ENCODE peak calls at places on chromosomes 11 and 22, in five cellular contexts. F is upper lobe of left lung, K is body of pancreas, B is heart left ventricle, T is GM12878. N is an unnamed sample. For H3K9me3, the result is how much of the 10 kb centered on the place peaks cover.

GRCh38 chr11:63882555-63883242 is 34.3 kb downstream of the RCOR2 start:
- ATAC-seq in F (peak), K (no peak), B (peak), T (peak), N (peak)

GRCh38 chr11:111137846-111138245 is 107.7 kb upstream of the POU2AF2 start:
- ATAC-seq in F (no peak), K (no peak), B (no peak), T (no peak), N (no peak)

GRCh38 chr11:63998558-63999348 is 12.5 kb downstream of the OTUB1 start:
- ATAC-seq in F (no peak), K (no peak), B (no peak), T (peak), N (no peak)

GRCh38 chr22:50627452-50627913 is 469 bp downstream of the ARSA start:
- ATAC-seq in F (peak), K (no peak), B (peak), T (peak), N (peak)

GRCh38 chr11:57727185-57727584 is 14.1 kb upstream of the SELENOH start:
- ATAC-seq in F (no peak), K (no peak), B (no peak), T (no peak), N (no peak)

GRCh38 chr22:39728236-39728860 is 157.8 kb downstream of the CACNA1I start:
- ATAC-seq in F (no peak), K (no peak), B (no peak), T (no peak), N (no peak)

GRCh38 chr11:111361874-111362273 is 17.2 kb downstream of the POU2AF1 start:
- ATAC-seq in F (no peak), K (no peak), B (no peak), T (no peak), N (no peak)

GRCh38 chr11:128339721-128340271 is 247.6 kb downstream of the ETS1 start:
- ATAC-seq in F (no peak), K (no peak), B (no peak), T (no peak), N (no peak)

GRCh38 chr11:61531033-61531432 is 22.5 kb downstream of the LRRC10B start:
- ATAC-seq in F (no peak), K (no peak), B (no peak), T (no peak), N (no peak)

GRCh38 chr11:108752297-108752751 is 87.5 kb downstream of the DDX10 start:
- ATAC-seq in F (no peak), K (no peak), B (no peak), T (peak), N (no peak)

GRCh38 chr11:111561801-111562325 is 21.3 kb downstream of the LAYN start:
- ATAC-seq in F (no peak), K (peak), B (no peak), T (no peak), N (no peak)

GRCh38 chr11:70582886-70583641 is 184.7 kb downstream of the CTTN start:
- ATAC-seq in F (no peak), K (no peak), B (no peak), T (no peak), N (no peak)

GRCh38 chr11:117217685-117218084 is 14.2 kb downstream of the PCSK7 start:
- ATAC-seq in F (no peak), K (no peak), B (no peak), T (no peak), N (no peak)

GRCh38 chr11:8056810-8057463 is 24.1 kb upstream of the TUB start:
- ATAC-seq in F (peak), K (peak), B (peak), T (no peak), N (peak)

GRCh38 chr22:36963302-36963701 is 49.9 kb downstream of the CSF2RB start:
- ATAC-seq in F (no peak), K (no peak), B (no peak), T (no peak), N (no peak)

GRCh38 chr11:13668102-13668956 is at the start of gene FAR1:
- ATAC-seq in F (peak), K (peak), B (peak), T (peak), N (peak)
- TF ChIP-seq CTCF in F (peak), K (peak), B (peak), T (peak), N (peak)

GRCh38 chr11:119334173-119334930 is at the start of gene RNF26:
- ATAC-seq in F (peak), K (peak), B (peak), T (peak), N (peak)
- TF ChIP-seq POLR2A in F (peak), K (peak), B (peak), T (peak), N (peak)

GRCh38 chr22:47421846-47422245 is 659.4 kb downstream of the TBC1D22A start:
- ATAC-seq in F (no peak), K (no peak), B (no peak), T (no peak), N (no peak)
- H3K9me3 ChIP-seq in F (under half), K (under half), B (under half), T (under half), N (under half)

GRCh38 chr11:18722293-18722637 is 3.7 kb downstream of the IGSF22 start:
- ATAC-seq in F (no peak), K (no peak), B (no peak), T (peak), N (no peak)
- TF ChIP-seq CTCF in F (no peak), K (no peak), B (no peak), T (no peak), N (no peak)

GRCh38 chr22:27726726-27727449 is 74.7 kb downstream of the MN1 start:
- ATAC-seq in F (peak), K (peak), B (peak), T (no peak), N (peak)
- TF ChIP-seq POLR2A in F (no peak), K (no peak), B (no peak), T (no peak), N (no peak)

GRCh38 chr11:58745705-58746364 is 14.1 kb upstream of the GLYAT start:
- ATAC-seq in F (no peak), K (no peak), B (no peak), T (no peak), N (no peak)

GRCh38 chr11:58742981-58743880 is 11.5 kb upstream of the GLYAT start:
- ATAC-seq in F (no peak), K (no peak), B (no peak), T (no peak), N (no peak)

GRCh38 chr11:58742140-58742539 is 10.4 kb upstream of the GLYAT start:
- ATAC-seq in F (no peak), K (no peak), B (no peak), T (peak), N (no peak)

GRCh38 chr11:58741127-58741526 is 9.4 kb upstream of the GLYAT start:
- ATAC-seq in F (no peak), K (no peak), B (no peak), T (no peak), N (no peak)

GRCh38 chr11:58744988-58745704 is 13.4 kb upstream of the GLYAT start:
- ATAC-seq in F (no peak), K (no peak), B (no peak), T (no peak), N (no peak)
- H3K9me3 ChIP-seq in F (under half), K (under half), B (under half), T (under half), N (under half)

GRCh38 chr11:59106363-59107336 is at the start of gene FAM111B:
- ATAC-seq in F (peak), K (peak), B (peak), T (peak), N (peak)
- TF ChIP-seq CTCF in F (no peak), K (peak), B (no peak), T (no peak), N (no peak)

GRCh38 chr11:32224580-32224979 is 133.7 kb downstream of the RCN1 start:
- ATAC-seq in F (no peak), K (no peak), B (no peak), T (no peak), N (no peak)
- TF ChIP-seq POLR2A in F (no peak), K (no peak), B (no peak), T (no peak), N (no peak)

DNA sequence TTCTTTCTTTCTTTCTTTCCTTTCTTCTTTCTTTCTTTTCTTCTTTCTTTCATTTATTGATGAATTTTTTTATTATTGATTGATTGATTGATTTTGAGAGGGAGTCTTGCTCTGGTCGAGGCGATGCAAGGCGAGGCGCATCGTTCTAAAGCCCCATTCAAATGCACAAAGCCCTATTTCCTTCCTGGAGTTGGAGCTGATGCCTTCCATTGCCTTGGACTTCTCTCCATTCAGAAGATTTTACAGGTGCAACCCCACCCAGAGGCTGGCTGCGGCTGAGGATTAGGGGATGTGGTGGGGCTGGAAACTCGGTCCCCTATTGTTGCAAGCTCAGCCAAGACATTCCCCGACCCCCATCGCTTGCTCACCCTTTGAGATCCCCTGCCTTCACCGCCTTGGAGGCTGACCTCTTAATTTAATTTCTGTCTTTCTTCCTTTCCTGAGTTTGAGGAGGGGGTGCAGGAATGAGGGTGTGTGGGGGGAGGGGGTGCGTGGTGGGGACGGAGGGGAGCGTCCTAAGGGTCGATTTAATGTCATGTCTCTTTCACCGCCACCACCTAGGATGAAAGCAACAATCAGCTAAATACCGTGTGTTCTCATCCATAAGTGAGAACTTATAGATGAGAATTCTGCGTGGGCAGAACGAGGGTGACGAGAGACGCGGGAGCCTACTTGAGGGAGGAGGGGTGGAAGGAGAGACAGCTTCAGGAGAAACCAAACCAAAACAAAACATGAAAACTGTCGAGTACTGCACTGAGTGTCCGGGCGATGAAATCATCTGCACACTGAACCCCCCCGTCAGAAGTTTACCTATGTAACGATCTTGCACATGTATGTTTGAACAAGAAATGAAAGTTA is 3913.9 kb upstream of the OR11H1 start:
- ATAC-seq in F (no peak), K (no peak), B (no peak), T (no peak), N (no peak)
- H3K9me3 ChIP-seq in F (under half), K (under half), B (under half), T (under half), N (under half)